ENCODE peak calls at places on chromosome 1, in four cellular contexts. Q is naive thymus-derived CD8-positive, alpha-beta T cell; M is astrocyte of the cerebellum; R is LoVo. D is an unnamed sample.

GRCh38 chr1:18828224-18828623 is 31.2 kb downstream of the TAS1R2 start:
- DNase-seq in Q (no peak), R (no peak), M (no peak), D (no peak)

GRCh38 chr1:15206418-15207030 is 40.5 kb upstream of the FHAD1 start:
- DNase-seq in Q (no peak), R (no peak), M (no peak), D (no peak)

GRCh38 chr1:190178827-190179226 is 298.8 kb downstream of the BRINP3 start:
- DNase-seq in M (no peak), R (no peak), Q (no peak), D (no peak)

GRCh38 chr1:85450832-85451231 is 14.1 kb downstream of the DDAH1 start:
- DNase-seq in M (no peak), Q (no peak), R (peak; percentile 46), D (no peak)

GRCh38 chr1:6142036-6142621 is 38.0 kb downstream of the CHD5 start:
- DNase-seq in R (no peak), M (no peak), Q (no peak), D (no peak)

GRCh38 chr1:107443027-107443426 is 302.2 kb downstream of the NTNG1 start:
- DNase-seq in Q (no peak), M (no peak), R (no peak), D (no peak)

GRCh38 chr1:151596166-151596933 is 15.5 kb upstream of the SNX27 start:
- DNase-seq in R (no peak), M (no peak), Q (no peak), D (no peak)

GRCh38 chr1:200042437-200043329 is 15.2 kb downstream of the NR5A2 start:
- DNase-seq in R (no peak), Q (no peak), M (no peak), D (no peak)

GRCh38 chr1:59195151-59195550 is 101.7 kb upstream of the FGGY start:
- DNase-seq in R (no peak), M (no peak), Q (no peak), D (no peak)

GRCh38 chr1:154352245-154352580 is 26.9 kb downstream of the ATP8B2 start:
- DNase-seq in M (no peak), Q (no peak), R (no peak), D (no peak)

GRCh38 chr1:233613252-233614172 is at the start of gene KCNK1:
- DNase-seq in R (peak; percentile 86), Q (no peak), M (peak; percentile 76), D (no peak)